ENCODE peak calls at places on chromosomes 3 and 15, in eight cellular contexts. P is caudate nucleus; Z is ACHN; F is activated naive CD4-positive, alpha-beta T cell; D is left cardiac atrium; G is stimulated activated CD8-positive, alpha-beta memory T cell treated with anti-CD3 and anti-CD28 coated beads, Interleukin-7, amount 100 ng/mL, for 24 hours; T is OCI-LY7; O is tibial artery. M is an unnamed sample.

GRCh38 chr3:72299321-72299802 is 514.4 kb upstream of the PROK2 start:
- DNase-seq in T (no peak), O (no peak), D (peak), Z (no peak), F (no peak), P (no peak), G (no peak), M (no peak)

GRCh38 chr3:157335677-157336076 is 101.0 kb upstream of the PTX3 start:
- DNase-seq in F (no peak), P (peak), T (no peak), D (no peak), O (no peak), Z (peak), G (no peak), M (no peak)

GRCh38 chr15:33860749-33861148 is 107.5 kb upstream of the CHRM5 start:
- DNase-seq in O (no peak), D (no peak), P (no peak), G (no peak), F (no peak), T (no peak), Z (peak), M (no peak)

GRCh38 chr3:114014211-114014610 is 42.1 kb downstream of the CCDC191 start:
- DNase-seq in T (no peak), O (no peak), F (no peak), Z (no peak), P (no peak), G (no peak), D (no peak), M (no peak)

GRCh38 chr3:184467171-184467570 is 87.3 kb downstream of the CHRD start:
- DNase-seq in G (no peak), O (no peak), D (no peak), F (no peak), Z (no peak), P (no peak), T (no peak), M (no peak)

GRCh38 chr15:91566116-91566515 is 287.4 kb upstream of the SLCO3A1 start:
- DNase-seq in P (no peak), O (no peak), T (no peak), Z (no peak), D (no peak), G (no peak), F (no peak), M (no peak)

GRCh38 chr3:12230406-12230805 is 58.5 kb upstream of the PPARG start:
- DNase-seq in G (no peak), P (no peak), T (no peak), Z (no peak), D (no peak), O (no peak), F (no peak), M (no peak)

GRCh38 chr3:13706886-13707285 is 158.0 kb downstream of the FBLN2 start:
- DNase-seq in P (no peak), G (no peak), D (no peak), O (no peak), T (no peak), F (no peak), Z (no peak), M (no peak)

GRCh38 chr3:173138031-173138430 is 3.0 kb downstream of the SPATA16 start:
- DNase-seq in D (no peak), T (no peak), F (no peak), P (no peak), O (no peak), G (no peak), Z (no peak), M (no peak)

GRCh38 chr3:5187920-5188418 is 462 bp downstream of the EDEM1 start:
- DNase-seq in G (no peak), O (peak), T (no peak), Z (peak), F (peak), P (peak), D (peak), M (no peak)

GRCh38 chr3:142896201-142896755 is 7.4 kb upstream of the PCOLCE2 start:
- DNase-seq in P (no peak), T (no peak), Z (peak), O (no peak), D (no peak), G (no peak), F (no peak), M (no peak)

GRCh38 chr15:67067161-67067853 is 1.9 kb downstream of the SMAD3 start:
- DNase-seq in Z (no peak), G (no peak), T (peak), O (no peak), P (no peak), D (peak), F (no peak), M (no peak)

GRCh38 chr15:40340740-40341400 is at the start of gene CCDC9B:
- DNase-seq in O (peak), D (peak), P (peak), T (no peak), Z (peak), F (no peak), G (no peak), M (peak)

GRCh38 chr3:46947981-46948791 is 28.4 kb downstream of the CCDC12 start:
- DNase-seq in D (peak), Z (no peak), T (no peak), G (peak), O (peak), F (no peak), P (no peak), M (peak)

GRCh38 chr3:44883999-44884431 is 9.6 kb downstream of the TGM4 start:
- DNase-seq in P (no peak), D (no peak), G (no peak), O (no peak), Z (peak), F (no peak), T (no peak), M (no peak)

GRCh38 chr3:34463414-34463813 is 665.0 kb downstream of the PDCD6IP start:
- DNase-seq in D (no peak), F (no peak), Z (no peak), T (no peak), P (no peak), O (no peak), G (no peak), M (no peak)

GRCh38 chr15:25431821-25432561 is 6.8 kb downstream of the UBE3A start:
- DNase-seq in O (no peak), G (no peak), P (no peak), F (no peak), T (no peak), D (no peak), Z (no peak), M (no peak)

GRCh38 chr3:191047930-191048329 is 151.1 kb upstream of the OSTN start:
- DNase-seq in P (no peak), Z (no peak), D (no peak), F (no peak), T (no peak), G (no peak), O (no peak), M (no peak)

GRCh38 chr3:71863563-71864190 is 78.7 kb upstream of the PROK2 start:
- DNase-seq in F (no peak), D (no peak), P (no peak), Z (no peak), T (no peak), G (no peak), O (no peak), M (no peak)

GRCh38 chr3:111143-112069 is 85.2 kb upstream of the CHL1 start:
- DNase-seq in O (no peak), F (no peak), P (no peak), D (no peak), G (no peak), T (no peak), Z (no peak), M (no peak)

GRCh38 chr15:59879506-59879905 is 124.6 kb upstream of the FOXB1 start:
- DNase-seq in P (no peak), T (no peak), D (no peak), G (no peak), Z (no peak), O (no peak), F (no peak), M (no peak)

GRCh38 chr3:10242182-10243065 is 5.8 kb upstream of the TATDN2 start:
- DNase-seq in Z (peak), F (no peak), T (peak), D (no peak), G (peak), P (no peak), O (no peak), M (peak)

GRCh38 chr15:29859981-29860745 is 37.9 kb upstream of the TJP1 start:
- DNase-seq in Z (peak), O (no peak), T (no peak), F (no peak), D (no peak), P (no peak), G (no peak), M (no peak)

GRCh38 chr3:164903820-164904451 is 174.4 kb downstream of the SI start:
- DNase-seq in F (no peak), O (no peak), P (no peak), G (no peak), D (no peak), T (no peak), Z (no peak), M (no peak)

GRCh38 chr3:126817781-126818180 is 113.7 kb downstream of the CHCHD6 start:
- DNase-seq in G (no peak), O (no peak), T (no peak), Z (no peak), F (no peak), P (no peak), D (no peak), M (no peak)

GRCh38 chr3:72938471-72939265 is 50.8 kb downstream of the GXYLT2 start:
- DNase-seq in D (peak), G (no peak), O (peak), P (no peak), T (peak), F (no peak), Z (peak), M (peak)

GRCh38 chr3:20984594-20985207 is 766.3 kb downstream of the ZNF385D start:
- DNase-seq in D (no peak), Z (no peak), P (no peak), T (no peak), G (no peak), F (no peak), O (no peak), M (no peak)

GRCh38 chr15:63046927-63047760 is 4.6 kb downstream of the TPM1 start:
- DNase-seq in F (no peak), G (no peak), P (no peak), Z (peak), T (no peak), O (no peak), D (no peak), M (no peak)

GRCh38 chr15:63044645-63045437 is 2.3 kb downstream of the TPM1 start:
- DNase-seq in F (no peak), T (no peak), D (no peak), P (no peak), G (no peak), O (peak), Z (peak), M (no peak)

M was measured in MV-4-11.